ENCODE peak calls at places on chromosome 1, in four cellular contexts. One of them, this sample, is unnamed.

GRCh38 chr1:8133657-8134430 is 107.7 kb upstream of the ERRFI1 start:
- DNase-seq in right cardiac atrium: peak
- DNase-seq in activated T-helper 1 cell treated with Interleukin-2 at 50 U/mL for 16 hours: no peak
- DNase-seq in fibroblast of lung: peak
- DNase-seq in this sample: no peak

GRCh38 chr1:234631721-234632125 is 21.7 kb upstream of the IRF2BP2 start:
- DNase-seq in right cardiac atrium: no peak
- DNase-seq in activated T-helper 1 cell treated with Interleukin-2 at 50 U/mL for 16 hours: no peak
- DNase-seq in fibroblast of lung: peak
- DNase-seq in this sample: no peak

GRCh38 chr1:101008229-101008628 is 17.4 kb downstream of the DPH5 start:
- DNase-seq in right cardiac atrium: no peak
- DNase-seq in activated T-helper 1 cell treated with Interleukin-2 at 50 U/mL for 16 hours: no peak
- DNase-seq in fibroblast of lung: peak
- DNase-seq in this sample: no peak

GRCh38 chr1:212218065-212218464 is 67.1 kb upstream of the PPP2R5A start:
- DNase-seq in right cardiac atrium: no peak
- DNase-seq in activated T-helper 1 cell treated with Interleukin-2 at 50 U/mL for 16 hours: no peak
- DNase-seq in fibroblast of lung: no peak
- DNase-seq in this sample: peak

GRCh38 chr1:199857103-199857502 is 170.4 kb upstream of the NR5A2 start:
- DNase-seq in right cardiac atrium: no peak
- DNase-seq in activated T-helper 1 cell treated with Interleukin-2 at 50 U/mL for 16 hours: no peak
- DNase-seq in fibroblast of lung: peak
- DNase-seq in this sample: no peak

GRCh38 chr1:115771847-115772457 is 3.4 kb upstream of the CASQ2 start:
- DNase-seq in right cardiac atrium: peak
- DNase-seq in activated T-helper 1 cell treated with Interleukin-2 at 50 U/mL for 16 hours: no peak
- DNase-seq in fibroblast of lung: peak
- DNase-seq in this sample: peak

GRCh38 chr1:220887202-220887867 is 8.1 kb downstream of the HLX start:
- DNase-seq in right cardiac atrium: peak
- DNase-seq in activated T-helper 1 cell treated with Interleukin-2 at 50 U/mL for 16 hours: no peak
- DNase-seq in fibroblast of lung: no peak
- DNase-seq in this sample: no peak

GRCh38 chr1:221947731-221948130 is 205.8 kb upstream of the DUSP10 start:
- DNase-seq in right cardiac atrium: no peak
- DNase-seq in activated T-helper 1 cell treated with Interleukin-2 at 50 U/mL for 16 hours: no peak
- DNase-seq in fibroblast of lung: no peak
- DNase-seq in this sample: no peak

GRCh38 chr1:9630331-9631081 is 21.0 kb upstream of the PIK3CD start:
- DNase-seq in right cardiac atrium: no peak
- DNase-seq in activated T-helper 1 cell treated with Interleukin-2 at 50 U/mL for 16 hours: no peak
- DNase-seq in fibroblast of lung: peak
- DNase-seq in this sample: no peak

GRCh38 chr1:154802336-154803003 is 67.6 kb downstream of the KCNN3 start:
- DNase-seq in right cardiac atrium: no peak
- DNase-seq in activated T-helper 1 cell treated with Interleukin-2 at 50 U/mL for 16 hours: no peak
- DNase-seq in fibroblast of lung: no peak
- DNase-seq in this sample: no peak

GRCh38 chr1:189787201-189787600 is 690.5 kb downstream of the BRINP3 start:
- DNase-seq in right cardiac atrium: peak
- DNase-seq in activated T-helper 1 cell treated with Interleukin-2 at 50 U/mL for 16 hours: no peak
- DNase-seq in fibroblast of lung: peak
- DNase-seq in this sample: no peak

GRCh38 chr1:18326171-18326950 is 154.4 kb upstream of the KLHDC7A start:
- DNase-seq in right cardiac atrium: no peak
- DNase-seq in activated T-helper 1 cell treated with Interleukin-2 at 50 U/mL for 16 hours: no peak
- DNase-seq in fibroblast of lung: no peak
- DNase-seq in this sample: no peak

GRCh38 chr1:208569181-208569580 is 325.0 kb upstream of the PLXNA2 start:
- DNase-seq in right cardiac atrium: no peak
- DNase-seq in activated T-helper 1 cell treated with Interleukin-2 at 50 U/mL for 16 hours: no peak
- DNase-seq in fibroblast of lung: no peak
- DNase-seq in this sample: no peak

GRCh38 chr1:30409476-30410152 is 313.8 kb downstream of the MATN1 start:
- DNase-seq in right cardiac atrium: no peak
- DNase-seq in activated T-helper 1 cell treated with Interleukin-2 at 50 U/mL for 16 hours: no peak
- DNase-seq in fibroblast of lung: no peak
- DNase-seq in this sample: no peak

GRCh38 chr1:147539122-147539575 is 2.2 kb upstream of the BCL9 start:
- DNase-seq in right cardiac atrium: no peak
- DNase-seq in activated T-helper 1 cell treated with Interleukin-2 at 50 U/mL for 16 hours: no peak
- DNase-seq in fibroblast of lung: peak
- DNase-seq in this sample: peak

GRCh38 chr1:183223467-183223866 is 37.4 kb downstream of the LAMC2 start:
- DNase-seq in right cardiac atrium: no peak
- DNase-seq in activated T-helper 1 cell treated with Interleukin-2 at 50 U/mL for 16 hours: no peak
- DNase-seq in fibroblast of lung: no peak
- DNase-seq in this sample: no peak

GRCh38 chr1:224273651-224274050 is 56.3 kb downstream of the NVL start:
- DNase-seq in right cardiac atrium: no peak
- DNase-seq in activated T-helper 1 cell treated with Interleukin-2 at 50 U/mL for 16 hours: no peak
- DNase-seq in fibroblast of lung: peak
- DNase-seq in this sample: no peak

GRCh38 chr1:159936284-159936904 is 9.0 kb downstream of the IGSF9 start:
- DNase-seq in right cardiac atrium: peak
- DNase-seq in activated T-helper 1 cell treated with Interleukin-2 at 50 U/mL for 16 hours: peak
- DNase-seq in fibroblast of lung: peak
- DNase-seq in this sample: peak

GRCh38 chr1:204408074-204408507 is 3.5 kb downstream of the PPP1R15B start:
- DNase-seq in right cardiac atrium: peak
- DNase-seq in activated T-helper 1 cell treated with Interleukin-2 at 50 U/mL for 16 hours: no peak
- DNase-seq in fibroblast of lung: peak
- DNase-seq in this sample: peak

GRCh38 chr1:2050482-2050792 is 226 bp downstream of the PRKCZ start:
- DNase-seq in right cardiac atrium: no peak
- DNase-seq in activated T-helper 1 cell treated with Interleukin-2 at 50 U/mL for 16 hours: no peak
- DNase-seq in fibroblast of lung: no peak
- DNase-seq in this sample: peak

GRCh38 chr1:30490554-30491053 is 232.8 kb downstream of the MATN1 start:
- DNase-seq in right cardiac atrium: no peak
- DNase-seq in activated T-helper 1 cell treated with Interleukin-2 at 50 U/mL for 16 hours: no peak
- DNase-seq in fibroblast of lung: no peak
- DNase-seq in this sample: no peak

GRCh38 chr1:10694274-10694632 is 102.2 kb downstream of the CASZ1 start:
- DNase-seq in right cardiac atrium: no peak
- DNase-seq in activated T-helper 1 cell treated with Interleukin-2 at 50 U/mL for 16 hours: peak
- DNase-seq in fibroblast of lung: no peak
- DNase-seq in this sample: peak

GRCh38 chr1:245484176-245484575 is 329.4 kb downstream of the KIF26B start:
- DNase-seq in right cardiac atrium: no peak
- DNase-seq in activated T-helper 1 cell treated with Interleukin-2 at 50 U/mL for 16 hours: no peak
- DNase-seq in fibroblast of lung: no peak
- DNase-seq in this sample: no peak

GRCh38 chr1:32886012-32886827 is at the start of gene HPCA:
- DNase-seq in right cardiac atrium: peak
- DNase-seq in activated T-helper 1 cell treated with Interleukin-2 at 50 U/mL for 16 hours: no peak
- DNase-seq in fibroblast of lung: peak
- DNase-seq in this sample: peak